ENCODE peak calls at places on chromosomes 3 and 15, in five cellular contexts. Z is NCI-H226; T is K562; N is activated CD4-positive, alpha-beta T cell treated with anti-CD3 and anti-CD28 coated beads, Interleukin-2, amount 50 U/mL, for 1 hour; W is DMS153. V is an unnamed sample.

GRCh38 chr3:186687120-186687651 is 21.4 kb downstream of the HRG start:
- DNase-seq in T (no peak), N (no peak), W (no peak), Z (no peak), V (no peak)

GRCh38 chr3:153244961-153245360 is 82.9 kb downstream of the RAP2B start:
- DNase-seq in W (no peak), T (no peak), Z (no peak), N (no peak), V (no peak)

GRCh38 chr3:111723293-111723963 is 128.3 kb upstream of the ZBED2 start:
- DNase-seq in N (no peak), W (peak), T (no peak), Z (no peak), V (no peak)

GRCh38 chr15:58734859-58735258 is 14.6 kb downstream of the ADAM10 start:
- DNase-seq in W (no peak), Z (peak), N (no peak), T (no peak), V (no peak)

GRCh38 chr3:156390846-156391245 is 164.1 kb downstream of the SSR3 start:
- DNase-seq in N (no peak), T (no peak), Z (no peak), W (no peak), V (no peak)

GRCh38 chr3:56629044-56629443 is 54.0 kb downstream of the TASOR start:
- DNase-seq in Z (no peak), W (no peak), T (no peak), N (no peak), V (no peak)

GRCh38 chr15:62482715-62483429 is 317.8 kb upstream of the C2CD4B start:
- DNase-seq in Z (peak), T (peak), N (no peak), W (no peak), V (peak)

GRCh38 chr3:38374221-38374620 is 27.6 kb downstream of the XYLB start:
- DNase-seq in N (peak), T (no peak), W (no peak), Z (no peak), V (no peak)

GRCh38 chr3:52068055-52068704 is 11.8 kb upstream of the DUSP7 start:
- DNase-seq in W (no peak), N (no peak), Z (no peak), T (no peak), V (no peak)

GRCh38 chr15:96792216-96792615 is 461.7 kb downstream of the NR2F2 start:
- DNase-seq in N (no peak), Z (no peak), W (no peak), T (no peak), V (no peak)

GRCh38 chr15:31517711-31518110 is 191.1 kb downstream of the KLF13 start:
- DNase-seq in N (no peak), Z (no peak), W (no peak), T (no peak), V (no peak)

GRCh38 chr15:98889930-98890695 is 117.5 kb downstream of the PGPEP1L start:
- DNase-seq in T (no peak), N (no peak), Z (peak), W (no peak), V (no peak)

GRCh38 chr3:119781330-119782198 is at the start of gene NR1I2:
- DNase-seq in T (no peak), N (no peak), Z (no peak), W (no peak), V (no peak)

GRCh38 chr15:76169013-76169412 is 109.2 kb downstream of the TMEM266 start:
- DNase-seq in W (no peak), Z (peak), N (no peak), T (peak), V (peak)

GRCh38 chr15:31379577-31379976 is 52.9 kb downstream of the KLF13 start:
- DNase-seq in T (no peak), W (no peak), Z (no peak), N (no peak), V (no peak)

GRCh38 chr15:63908986-63909385 is 75.2 kb upstream of the HERC1 start:
- DNase-seq in Z (peak), N (no peak), T (no peak), W (no peak), V (no peak)

GRCh38 chr15:59245583-59245982 is 38.9 kb downstream of the LDHAL6B start:
- DNase-seq in Z (no peak), N (no peak), W (no peak), T (no peak), V (no peak)

GRCh38 chr15:95086543-95087252 is 855.3 kb downstream of the MCTP2 start:
- DNase-seq in N (no peak), W (no peak), Z (peak), T (no peak), V (no peak)

GRCh38 chr3:187717572-187717971 is 15.2 kb upstream of the RTP2 start:
- DNase-seq in Z (no peak), N (no peak), W (no peak), T (no peak), V (no peak)

GRCh38 chr3:23540600-23540999 is 265.2 kb upstream of the UBE2E1 start:
- DNase-seq in W (no peak), N (no peak), T (no peak), Z (no peak), V (no peak)

GRCh38 chr15:61489571-61489970 is 260.5 kb upstream of the RORA start:
- DNase-seq in T (no peak), W (no peak), Z (no peak), N (no peak), V (no peak)

GRCh38 chr3:66047321-66048050 is 8.8 kb upstream of the MAGI1 start:
- DNase-seq in N (no peak), Z (peak), W (no peak), T (no peak), V (no peak)

GRCh38 chr15:39720721-39721611 is 61.7 kb downstream of the FSIP1 start:
- DNase-seq in T (no peak), N (no peak), Z (peak), W (no peak), V (no peak)

GRCh38 chr15:62299541-62299940 is 134.5 kb upstream of the C2CD4B start:
- DNase-seq in Z (no peak), T (no peak), W (no peak), N (no peak), V (no peak)